ENCODE peak calls at places on chromosomes 2 and 18, in ten cellular contexts. U, O, F, D, W, C, T, R, X and N are unnamed samples.

GRCh38 chr2:202149155-202149762 is 76.2 kb downstream of the KIAA2012 start:
- DNase-seq in U (no peak), O (peak; percentile 90), F (peak; percentile 92), D (peak; percentile 65), W (no peak), C (peak; percentile 57), T (peak; percentile 17), R (peak; percentile 58), X (peak; percentile 25), N (peak; percentile 14)

GRCh38 chr18:36264283-36264682 is 33.2 kb upstream of the FHOD3 start:
- DNase-seq in U (no peak), O (no peak), F (no peak), D (no peak), W (no peak), C (no peak), T (no peak), R (no peak), X (no peak), N (no peak)

GRCh38 chr2:98773907-98774306 is 43.0 kb upstream of the MGAT4A start:
- DNase-seq in U (no peak), O (no peak), F (no peak), D (no peak), W (no peak), C (no peak), T (no peak), R (peak; percentile 48), X (no peak), N (no peak)

GRCh38 chr2:156619021-156619539 is 182.9 kb downstream of the GPD2 start:
- DNase-seq in U (no peak), O (no peak), F (no peak), D (no peak), W (no peak), C (no peak), T (no peak), R (no peak), X (no peak), N (no peak)

GRCh38 chr2:25819597-25820039 is 58.7 kb downstream of the ASXL2 start:
- DNase-seq in U (no peak), O (peak; percentile 8), F (peak; percentile 18), D (no peak), W (no peak), C (no peak), T (no peak), R (no peak), X (no peak), N (no peak)

GRCh38 chr2:203579131-203579643 is 44.1 kb upstream of the RAPH1 start:
- DNase-seq in U (peak; percentile 56), O (peak; percentile 68), F (peak; percentile 54), D (no peak), W (no peak), C (peak; percentile 84), T (peak; percentile 80), R (peak; percentile 41), X (peak; percentile 93), N (no peak)

GRCh38 chr2:28976584-28976983 is 4.5 kb upstream of the TOGARAM2 start:
- DNase-seq in U (no peak), O (peak; percentile 54), F (peak; percentile 53), D (no peak), W (no peak), C (peak; percentile 84), T (no peak), R (no peak), X (peak; percentile 68), N (no peak)

GRCh38 chr2:69686855-69687254 is 43.3 kb upstream of the AAK1 start:
- DNase-seq in U (no peak), O (no peak), F (no peak), D (no peak), W (no peak), C (no peak), T (no peak), R (no peak), X (no peak), N (no peak)

GRCh38 chr2:109174626-109175349 is 45.8 kb downstream of the SH3RF3 start:
- DNase-seq in U (no peak), O (no peak), F (no peak), D (no peak), W (no peak), C (no peak), T (no peak), R (no peak), X (no peak), N (no peak)

GRCh38 chr2:181077128-181077709 is 96.8 kb downstream of the UBE2E3 start:
- DNase-seq in U (peak; percentile 53), O (peak; percentile 70), F (peak; percentile 70), D (no peak), W (no peak), C (peak; percentile 62), T (no peak), R (peak; percentile 68), X (no peak), N (no peak)

GRCh38 chr18:22349966-22350365 is 67.7 kb downstream of the CTAGE1 start:
- DNase-seq in U (no peak), O (no peak), F (no peak), D (no peak), W (no peak), C (no peak), T (no peak), R (no peak), X (no peak), N (no peak)

GRCh38 chr18:22348521-22349316 is 69.0 kb downstream of the CTAGE1 start:
- DNase-seq in U (peak; percentile 18), O (peak; percentile 90), F (peak; percentile 94), D (no peak), W (peak; percentile 87), C (peak; percentile 42), T (peak; percentile 75), R (peak; percentile 80), X (peak; percentile 69), N (peak; percentile 76)

GRCh38 chr18:22347624-22348511 is 69.8 kb downstream of the CTAGE1 start:
- DNase-seq in U (no peak), O (peak; percentile 49), F (peak; percentile 57), D (no peak), W (peak; percentile 67), C (peak; percentile 16), T (peak; percentile 42), R (no peak), X (peak; percentile 26), N (no peak)

GRCh38 chr18:22346968-22347611 is 70.6 kb downstream of the CTAGE1 start:
- DNase-seq in U (no peak), O (peak; percentile 77), F (peak; percentile 79), D (no peak), W (peak; percentile 84), C (peak; percentile 73), T (peak; percentile 86), R (peak; percentile 81), X (peak; percentile 78), N (peak; percentile 89)

GRCh38 chr18:22349317-22349898 is 68.3 kb downstream of the CTAGE1 start:
- DNase-seq in U (no peak), O (peak; percentile 95), F (peak; percentile 94), D (no peak), W (no peak), C (no peak), T (no peak), R (no peak), X (no peak), N (no peak)
- H3K4me3 ChIP-seq in U (no peak overlapping the region), O (peak overlapping the region; percentile 46), F (peak overlapping the region; percentile 47), D (no peak overlapping the region), W (peak overlapping the region; percentile 56), C (no peak overlapping the region), T (peak overlapping the region; percentile 59), R (peak overlapping the region; percentile 68), X (no peak overlapping the region), N (no peak overlapping the region)

GRCh38 chr2:113273031-113273551 is 5.6 kb downstream of the PAX8 start:
- DNase-seq in U (peak; percentile 53), O (peak; percentile 20), F (peak; percentile 20), D (no peak), W (no peak), C (peak; percentile 47), T (no peak), R (peak; percentile 88), X (no peak), N (no peak)
- TF ChIP-seq CTCF in U (no peak), O (peak; percentile 4), F (no peak), D (no peak), W (peak; percentile 8), C (peak; percentile 10), T (no peak), R (no peak), X (peak; percentile 16), N (no peak)

DNA sequence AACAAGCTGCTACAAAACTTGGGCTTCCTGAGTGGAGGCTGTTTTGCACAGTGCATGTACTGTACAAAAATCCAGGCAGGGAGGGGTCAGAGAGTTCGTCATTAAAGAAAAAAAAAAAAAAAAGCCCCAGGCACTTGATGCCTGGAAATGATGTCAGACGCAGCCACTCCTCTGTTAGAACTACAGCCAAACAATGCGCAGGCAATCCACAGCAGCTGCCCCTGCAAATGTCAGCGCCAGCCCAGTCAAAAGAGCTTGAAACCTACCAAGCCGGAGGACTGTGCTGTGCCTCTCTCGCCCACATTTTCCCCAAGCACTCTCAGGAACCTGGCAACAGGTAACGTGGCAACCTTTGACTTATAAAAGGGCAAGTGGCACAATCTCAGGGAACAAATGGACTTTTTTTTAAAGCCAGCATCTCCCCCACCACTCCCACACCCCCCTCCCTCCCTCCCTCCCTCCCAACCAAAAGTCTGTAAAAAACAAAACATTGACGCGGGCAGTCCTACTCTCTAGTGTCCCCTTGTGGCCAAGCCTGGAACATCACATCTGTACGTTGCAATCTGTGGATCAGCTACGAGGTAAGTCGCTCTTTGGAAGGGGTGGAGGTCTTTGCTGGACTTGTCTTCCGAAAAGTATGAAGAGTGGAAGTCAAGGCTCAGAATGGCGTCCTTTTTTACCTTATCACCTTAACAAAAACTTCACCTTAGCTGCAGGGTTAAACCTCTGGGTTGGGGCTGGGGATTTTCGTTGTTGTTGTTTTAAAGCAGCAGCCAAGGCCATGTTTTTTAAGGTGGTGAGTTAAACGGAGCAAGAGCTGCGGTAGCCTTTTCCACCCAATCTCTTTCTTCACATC is 144.2 kb downstream of the TGIF1 start:
- DNase-seq in U (peak; percentile 97), O (peak; percentile 99), F (peak; percentile 99), D (peak; percentile 94), W (peak; percentile 86), C (peak; percentile 98), T (peak; percentile 92), R (peak; percentile 86), X (peak; percentile 95), N (peak; percentile 84)
- H3K4me3 ChIP-seq in U (peak overlapping the region; percentile 48), O (peak overlapping the region; percentile 71), F (peak overlapping the region; percentile 49), D (peak overlapping the region; percentile 60), W (peak overlapping the region; percentile 60), C (peak overlapping the region; percentile 57), T (peak overlapping the region; percentile 45), R (peak overlapping the region; percentile 48), X (no peak overlapping the region), N (no peak overlapping the region)

GRCh38 chr2:236654496-236654895 is 84.9 kb downstream of the ACKR3 start:
- DNase-seq in U (no peak), O (no peak), F (no peak), D (no peak), W (no peak), C (no peak), T (no peak), R (no peak), X (no peak), N (no peak)
- TF ChIP-seq CTCF in U (no peak), O (no peak), F (no peak), D (no peak), W (no peak), C (no peak), T (no peak), R (no peak), X (no peak), N (no peak)